ENCODE peak calls at places on chromosomes 12 and 14, in ten cellular contexts. W is fibroblast of the aortic adventitia, Q is WTC11, Y is neural crest cell, J is tibial artery, T is GM12865, V is A549, B is transverse colon, H is nephron progenitor cell, Z is lower leg skin. A is an unnamed sample.

GRCh38 chr14:35965425-35965824 is 139.3 kb downstream of the BRMS1L start:
- DNase-seq in H (no peak), W (no peak), Z (no peak), J (no peak), V (no peak), B (no peak), Q (no peak), Y (no peak), T (no peak), A (no peak)

GRCh38 chr14:34700622-34701130 is 13.7 kb downstream of the CFL2 start:
- DNase-seq in Q (no peak), J (no peak), H (no peak), Y (no peak), T (no peak), B (no peak), V (no peak), W (no peak), Z (no peak), A (no peak)

GRCh38 chr12:90253674-90254181 is 545.1 kb upstream of the ATP2B1 start:
- DNase-seq in Y (no peak), Q (peak; percentile 17), V (no peak), Z (peak; percentile 83), J (peak; percentile 81), T (peak; percentile 92), H (peak; percentile 4), B (peak; percentile 75), W (peak; percentile 86), A (peak; percentile 91)

GRCh38 chr12:107241421-107241820 is 148.1 kb upstream of the CRY1 start:
- DNase-seq in V (no peak), B (no peak), H (no peak), Q (no peak), T (no peak), Z (no peak), Y (no peak), J (no peak), W (no peak), A (no peak)

GRCh38 chr14:62123959-62124358 is 361.7 kb downstream of the SNAPC1 start:
- DNase-seq in Y (no peak), B (no peak), T (peak; percentile 4), Q (no peak), H (no peak), Z (no peak), V (no peak), J (no peak), W (no peak), A (no peak)

GRCh38 chr12:64404470-64405446 is 566 bp downstream of the XPOT start:
- DNase-seq in H (no peak), B (peak; percentile 58), Y (peak; percentile 39), Z (peak; percentile 53), W (peak; percentile 95), V (peak; percentile 66), T (peak; percentile 72), Q (peak; percentile 62), J (peak; percentile 80), A (no peak)

GRCh38 chr14:57754558-57754957 is 111.3 kb downstream of the SLC35F4 start:
- DNase-seq in W (no peak), B (no peak), Z (no peak), V (no peak), H (no peak), Y (no peak), T (no peak), Q (no peak), J (no peak), A (no peak)

GRCh38 chr14:99524804-99525698 is 43.8 kb downstream of the CCNK start:
- DNase-seq in W (peak; percentile 69), T (no peak), B (peak; percentile 38), Y (no peak), Z (no peak), V (peak; percentile 64), H (no peak), Q (no peak), J (no peak), A (no peak)

GRCh38 chr12:131921866-131922769 is 7.0 kb upstream of the PUS1 start:
- DNase-seq in T (no peak), Y (no peak), W (no peak), Z (no peak), H (no peak), Q (no peak), B (no peak), J (no peak), V (no peak), A (no peak)

DNA sequence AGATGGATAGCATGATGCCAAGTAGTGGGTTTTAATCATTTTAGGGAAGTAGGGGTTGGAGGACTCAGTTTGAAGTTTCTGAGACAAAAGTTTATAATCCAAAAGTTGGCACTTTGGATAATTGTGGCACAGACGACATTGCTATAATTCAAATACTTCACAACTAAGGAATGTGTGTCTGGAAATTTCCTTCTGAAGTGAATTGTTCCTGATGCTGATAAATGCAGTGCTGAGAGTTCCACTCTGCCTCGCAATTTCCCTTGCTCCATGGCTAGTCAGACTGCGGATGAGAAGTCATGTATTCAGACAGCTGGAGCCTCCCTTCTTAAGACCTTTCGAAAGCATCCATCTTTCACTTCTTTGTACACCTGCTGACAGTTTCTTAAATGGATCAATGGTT is 393.3 kb upstream of the PRICKLE1 start:
- DNase-seq in T (no peak), Z (no peak), J (no peak), V (no peak), Q (no peak), W (no peak), B (no peak), Y (no peak), H (no peak), A (no peak)
- TF ChIP-seq CTCF in T (no peak), Z (no peak), J (no peak), V (no peak), Q (no peak), W (no peak), B (no peak), Y (no peak), H (no peak), A (no peak)

GRCh38 chr12:6084261-6084968 is 40.1 kb downstream of the VWF start:
- DNase-seq in T (no peak), H (no peak), Q (no peak), Y (peak; percentile 34), J (peak; percentile 48), V (peak; percentile 46), Z (no peak), B (peak; percentile 15), W (peak; percentile 88), A (no peak)
- TF ChIP-seq CTCF in T (no peak), H (no peak), Q (no peak), Y (peak; percentile 36), J (no peak), V (no peak), Z (no peak), B (no peak), W (peak; percentile 12), A (no peak)

DNA sequence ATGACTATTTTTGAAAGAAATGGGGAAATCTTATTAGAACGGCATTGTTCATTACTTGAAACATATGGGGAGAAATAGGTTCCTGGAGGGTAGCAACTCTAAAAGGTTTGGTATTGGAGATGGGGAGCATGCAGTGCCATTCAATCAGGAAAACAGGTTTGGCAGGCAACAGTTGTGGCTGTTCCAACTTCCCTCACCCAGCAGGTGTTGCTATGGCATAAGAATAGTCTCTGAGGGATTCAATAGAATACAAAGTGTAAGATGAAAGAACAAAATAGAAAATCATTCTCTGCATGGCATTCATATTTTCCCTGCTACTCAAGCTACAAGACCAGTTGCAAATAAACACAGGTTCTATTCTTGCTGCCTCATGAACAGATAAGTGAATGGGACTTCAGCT is 393.3 kb upstream of the RPL10L start:
- DNase-seq in J (no peak), Y (no peak), H (peak; percentile 8), W (no peak), Q (peak; percentile 31), V (no peak), B (no peak), Z (no peak), T (no peak), A (no peak)
- TF ChIP-seq CTCF in J (no peak), Y (no peak), H (peak; percentile 13), W (no peak), Q (no peak), V (no peak), B (no peak), Z (no peak), T (no peak), A (no peak)

DNA sequence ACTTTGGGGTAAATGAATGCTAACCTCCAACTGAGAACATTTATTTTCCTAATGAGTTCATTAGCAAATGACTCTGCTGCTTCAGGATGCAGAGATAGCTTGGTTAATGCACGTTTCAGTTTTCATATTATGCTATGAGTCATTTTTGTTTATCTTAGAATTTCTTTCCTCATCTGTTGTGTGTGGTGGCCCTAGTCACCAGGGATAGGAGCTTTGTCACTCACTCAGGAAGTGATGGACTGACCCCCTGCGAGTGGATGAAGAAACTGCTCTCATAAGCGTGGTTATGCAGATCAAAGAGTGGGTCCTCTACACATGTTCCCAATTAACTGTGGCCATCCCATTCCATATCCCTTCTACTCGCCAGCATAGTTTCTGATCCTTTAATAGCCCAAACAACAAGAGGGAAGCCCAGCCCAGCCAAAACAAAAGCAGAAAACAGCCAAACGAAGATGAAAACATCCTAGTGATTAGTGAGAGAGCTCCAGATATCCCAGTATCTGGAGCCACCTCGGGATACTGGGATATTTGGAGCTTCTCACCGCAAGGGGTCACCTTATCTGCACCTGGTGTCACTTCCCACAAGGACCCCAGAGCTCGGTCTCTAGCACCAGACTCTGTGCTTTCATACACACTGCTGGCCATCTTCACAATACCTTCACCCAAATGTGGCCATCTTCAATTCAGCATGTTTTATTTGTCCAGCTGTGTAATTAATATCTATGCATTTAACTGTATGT is 8.6 kb downstream of the TC2N start:
- DNase-seq in B (no peak), W (peak; percentile 51), H (no peak), T (peak; percentile 67), Q (no peak), V (peak; percentile 48), J (no peak), Y (no peak), Z (peak; percentile 75), A (no peak)
- TF ChIP-seq CTCF in B (no peak), W (no peak), H (no peak), T (no peak), Q (no peak), V (peak; percentile 25), J (no peak), Y (no peak), Z (no peak), A (no peak)

GRCh38 chr12:109680521-109681030 is 33.0 kb upstream of the FAM222A start:
- DNase-seq in T (no peak), Y (no peak), H (no peak), Z (no peak), J (no peak), V (no peak), B (peak; percentile 17), W (no peak), Q (no peak), A (no peak)

GRCh38 chr12:109679716-109680520 is 33.7 kb upstream of the FAM222A start:
- DNase-seq in J (no peak), Z (no peak), V (no peak), W (no peak), Y (no peak), H (peak; percentile 64), T (no peak), Q (peak; percentile 50), B (no peak), A (no peak)

GRCh38 chr12:109675411-109675810 is 38.2 kb upstream of the FAM222A start:
- DNase-seq in Z (no peak), B (no peak), T (no peak), W (no peak), J (no peak), H (no peak), Q (no peak), V (no peak), Y (no peak), A (no peak)

GRCh38 chr12:109677323-109677722 is 36.3 kb upstream of the FAM222A start:
- DNase-seq in Q (no peak), W (no peak), B (no peak), V (no peak), H (no peak), Y (no peak), J (no peak), T (no peak), Z (no peak), A (no peak)

GRCh38 chr12:109678732-109679131 is 34.9 kb upstream of the FAM222A start:
- DNase-seq in Q (no peak), W (no peak), Y (no peak), B (peak; percentile 21), Z (no peak), J (no peak), H (peak; percentile 20), T (no peak), V (no peak), A (no peak)
- TF ChIP-seq CTCF in Q (no peak), W (no peak), Y (no peak), B (no peak), Z (no peak), J (no peak), H (no peak), T (no peak), V (no peak), A (no peak)

A was measured in Peyer's patch.